ENCODE peak calls at places on chromosomes 12 and 14, in eight cellular contexts. R, A, H, U, Y, F, C and Z are unnamed samples.
A peak's percentile ranks its signal among the peaks of the same experiment; 100 is the strongest.

GRCh38 chr12:57603758-57604453 is 718 bp upstream of the DTX3 start:
- DNase-seq in R (peak; percentile 35), Y (no peak), C (peak; percentile 41), U (no peak), A (peak; percentile 38), F (no peak), H (peak; percentile 48), Z (no peak)

GRCh38 chr12:80056232-80056631 is 43.1 kb upstream of the OTOGL start:
- DNase-seq in F (no peak), C (no peak), R (no peak), A (no peak), U (no peak), H (no peak), Y (no peak), Z (no peak)

GRCh38 chr12:26195641-26196423 is 459 bp downstream of the SSPN start:
- DNase-seq in Y (no peak), F (no peak), R (peak; percentile 54), C (peak; percentile 62), A (no peak), U (peak; percentile 1), H (peak; percentile 40), Z (peak; percentile 23)

GRCh38 chr14:65533736-65534404 is 121.3 kb downstream of the FUT8 start:
- DNase-seq in C (no peak), U (no peak), Y (no peak), R (no peak), H (no peak), A (no peak), F (no peak), Z (no peak)

GRCh38 chr14:94386085-94387031 is 2.0 kb downstream of the SERPINA1 start:
- DNase-seq in Y (no peak), F (no peak), A (no peak), U (no peak), H (no peak), C (no peak), R (no peak), Z (no peak)

GRCh38 chr12:5017638-5018348 is 25.9 kb upstream of the KCNA5 start:
- DNase-seq in H (no peak), A (no peak), U (no peak), C (no peak), Y (no peak), F (no peak), R (no peak), Z (no peak)

GRCh38 chr12:127205781-127206535 is 1061.0 kb upstream of the TMEM132C start:
- DNase-seq in R (no peak), Y (no peak), F (no peak), C (no peak), U (no peak), H (no peak), A (no peak), Z (no peak)

GRCh38 chr12:132687211-132688164 is at the start of the genes POLE and PXMP2:
- DNase-seq in U (peak; percentile 96), A (peak; percentile 54), C (peak; percentile 97), Y (peak; percentile 83), R (peak; percentile 94), H (peak; percentile 93), F (peak; percentile 84), Z (peak; percentile 98)

GRCh38 chr12:66240106-66240820 is 51.2 kb downstream of the IRAK3 start:
- DNase-seq in Y (no peak), H (no peak), C (no peak), U (no peak), R (no peak), A (no peak), F (no peak), Z (no peak)

GRCh38 chr12:2009623-2010022 is 5.4 kb upstream of the DCP1B start:
- DNase-seq in U (peak; percentile 51), R (no peak), A (no peak), Y (no peak), F (no peak), H (no peak), C (no peak), Z (no peak)

GRCh38 chr12:85441740-85442139 is 161.7 kb downstream of the ALX1 start:
- DNase-seq in H (peak; percentile 13), R (peak; percentile 26), C (no peak), Y (no peak), U (no peak), A (no peak), F (no peak), Z (no peak)

GRCh38 chr12:104609083-104609844 is 152.5 kb downstream of the CHST11 start:
- DNase-seq in C (no peak), Y (no peak), U (no peak), R (no peak), H (no peak), A (no peak), F (no peak), Z (no peak)

GRCh38 chr12:12722351-12723146 is 5.4 kb downstream of the CDKN1B start:
- DNase-seq in Y (no peak), F (no peak), R (peak; percentile 75), A (no peak), U (peak; percentile 47), C (no peak), H (no peak), Z (no peak)

GRCh38 chr14:93301821-93302447 is 30.9 kb downstream of the BTBD7 start:
- DNase-seq in R (no peak), A (no peak), C (no peak), U (no peak), H (peak; percentile 31), Y (no peak), F (no peak), Z (no peak)

GRCh38 chr14:73180385-73180805 is 44.1 kb downstream of the PSEN1 start:
- DNase-seq in F (no peak), C (no peak), U (no peak), Y (peak; percentile 49), R (peak; percentile 88), A (peak; percentile 46), H (peak; percentile 80), Z (no peak)

GRCh38 chr12:117000316-117000715 is 89.6 kb downstream of the FBXW8 start:
- DNase-seq in Y (no peak), A (no peak), U (no peak), F (no peak), H (no peak), R (no peak), C (no peak), Z (peak; percentile 22)

GRCh38 chr14:101406921-101407320 is 154.4 kb upstream of the DIO3 start:
- DNase-seq in H (no peak), U (no peak), F (no peak), R (no peak), Y (no peak), A (no peak), C (no peak), Z (no peak)

GRCh38 chr14:61542848-61543790 is 152.2 kb upstream of the HIF1A start:
- DNase-seq in R (no peak), H (peak; percentile 50), U (no peak), F (no peak), C (no peak), A (no peak), Y (no peak), Z (no peak)

GRCh38 chr12:58189030-58189429 is 247.7 kb downstream of the ATP23 start:
- DNase-seq in C (no peak), Y (no peak), U (no peak), F (no peak), R (no peak), H (no peak), A (no peak), Z (no peak)

GRCh38 chr12:72313757-72314270 is 41.6 kb downstream of the TRHDE start:
- DNase-seq in H (no peak), R (no peak), F (no peak), C (no peak), A (no peak), U (no peak), Y (no peak), Z (no peak)

GRCh38 chr14:93304771-93305170 is 28.1 kb downstream of the BTBD7 start:
- DNase-seq in C (no peak), Y (no peak), F (no peak), A (no peak), H (peak; percentile 53), R (peak; percentile 51), U (no peak), Z (no peak)

GRCh38 chr12:104958946-104959841 is 1.1 kb upstream of the SLC41A2 start:
- DNase-seq in Y (no peak), H (peak; percentile 60), F (no peak), U (peak; percentile 35), R (peak; percentile 46), A (no peak), C (no peak), Z (no peak)

GRCh38 chr12:98332626-98333025 is 182.8 kb upstream of the TMPO start:
- DNase-seq in Y (no peak), H (no peak), C (no peak), A (no peak), U (peak; percentile 9), F (no peak), R (no peak), Z (no peak)

GRCh38 chr12:1993341-1993740 is 10.9 kb downstream of the DCP1B start:
- DNase-seq in A (peak; percentile 94), Y (peak; percentile 81), C (no peak), R (peak; percentile 94), F (no peak), H (peak; percentile 94), U (no peak), Z (no peak)

GRCh38 chr14:105074601-105075053 is 9.4 kb upstream of the GPR132 start:
- DNase-seq in C (no peak), U (peak; percentile 89), H (no peak), Y (no peak), F (no peak), R (no peak), A (no peak), Z (no peak)